ENCODE peak calls at places on chromosomes 4 and X, in ten cellular contexts. One of them, this sample, is unnamed.

GRCh38 chr4:113849771-113850170 is 88.2 kb upstream of the CAMK2D start:
- DNase-seq in GDM1: no peak
- DNase-seq in activated CD4-positive, alpha-beta T cell treated with anti-CD3 and anti-CD28 coated beads, Interleukin-2, amount 10 ng/mL, durations not matched to agents 7 days and 5 days: no peak
- DNase-seq in hepatic stellate cell: no peak
- DNase-seq in HCT116: no peak
- DNase-seq in osteocyte: no peak
- DNase-seq in NCI-H526 treated with DMSO at 0.1 percent for 48 hours: no peak
- DNase-seq in NCI-H82: no peak
- DNase-seq in GM18507: no peak
- DNase-seq in kidney: peak; percentile 49
- DNase-seq in this sample: no peak

GRCh38 chr4:126223784-126224407 is 909.1 kb downstream of the FAT4 start:
- DNase-seq in GDM1: no peak
- DNase-seq in activated CD4-positive, alpha-beta T cell treated with anti-CD3 and anti-CD28 coated beads, Interleukin-2, amount 10 ng/mL, durations not matched to agents 7 days and 5 days: no peak
- DNase-seq in hepatic stellate cell: no peak
- DNase-seq in HCT116: peak; percentile 29
- DNase-seq in osteocyte: no peak
- DNase-seq in NCI-H526 treated with DMSO at 0.1 percent for 48 hours: no peak
- DNase-seq in NCI-H82: peak; percentile 44
- DNase-seq in GM18507: no peak
- DNase-seq in kidney: no peak
- DNase-seq in this sample: peak; percentile 17

GRCh38 chr4:102318105-102318504 is 27.2 kb downstream of the SLC39A8 start:
- DNase-seq in GDM1: no peak
- DNase-seq in activated CD4-positive, alpha-beta T cell treated with anti-CD3 and anti-CD28 coated beads, Interleukin-2, amount 10 ng/mL, durations not matched to agents 7 days and 5 days: no peak
- DNase-seq in hepatic stellate cell: no peak
- DNase-seq in HCT116: no peak
- DNase-seq in osteocyte: no peak
- DNase-seq in NCI-H526 treated with DMSO at 0.1 percent for 48 hours: no peak
- DNase-seq in NCI-H82: no peak
- DNase-seq in GM18507: no peak
- DNase-seq in kidney: no peak
- DNase-seq in this sample: no peak

GRCh38 chr4:87884976-87885574 is 52.3 kb downstream of the MEPE start:
- DNase-seq in GDM1: no peak
- DNase-seq in activated CD4-positive, alpha-beta T cell treated with anti-CD3 and anti-CD28 coated beads, Interleukin-2, amount 10 ng/mL, durations not matched to agents 7 days and 5 days: no peak
- DNase-seq in hepatic stellate cell: no peak
- DNase-seq in HCT116: no peak
- DNase-seq in osteocyte: no peak
- DNase-seq in NCI-H526 treated with DMSO at 0.1 percent for 48 hours: no peak
- DNase-seq in NCI-H82: no peak
- DNase-seq in GM18507: no peak
- DNase-seq in kidney: no peak
- DNase-seq in this sample: no peak

GRCh38 chr4:2925931-2926860 is 37.0 kb downstream of the NOP14 start:
- DNase-seq in GDM1: no peak
- DNase-seq in activated CD4-positive, alpha-beta T cell treated with anti-CD3 and anti-CD28 coated beads, Interleukin-2, amount 10 ng/mL, durations not matched to agents 7 days and 5 days: no peak
- DNase-seq in hepatic stellate cell: no peak
- DNase-seq in HCT116: no peak
- DNase-seq in osteocyte: no peak
- DNase-seq in NCI-H526 treated with DMSO at 0.1 percent for 48 hours: no peak
- DNase-seq in NCI-H82: no peak
- DNase-seq in GM18507: no peak
- DNase-seq in kidney: peak; percentile 75
- DNase-seq in this sample: no peak

GRCh38 chr4:76195326-76195725 is 18.3 kb downstream of the SCARB2 start:
- DNase-seq in GDM1: no peak
- DNase-seq in activated CD4-positive, alpha-beta T cell treated with anti-CD3 and anti-CD28 coated beads, Interleukin-2, amount 10 ng/mL, durations not matched to agents 7 days and 5 days: no peak
- DNase-seq in hepatic stellate cell: no peak
- DNase-seq in HCT116: no peak
- DNase-seq in osteocyte: no peak
- DNase-seq in NCI-H526 treated with DMSO at 0.1 percent for 48 hours: no peak
- DNase-seq in NCI-H82: no peak
- DNase-seq in GM18507: no peak
- DNase-seq in kidney: no peak
- DNase-seq in this sample: no peak

GRCh38 chrX:65985922-65986588 is 53.8 kb downstream of the VSIG4 start:
- DNase-seq in GDM1: peak; percentile 85
- DNase-seq in activated CD4-positive, alpha-beta T cell treated with anti-CD3 and anti-CD28 coated beads, Interleukin-2, amount 10 ng/mL, durations not matched to agents 7 days and 5 days: peak; percentile 60
- DNase-seq in hepatic stellate cell: peak; percentile 21
- DNase-seq in HCT116: peak; percentile 57
- DNase-seq in osteocyte: no peak
- DNase-seq in NCI-H526 treated with DMSO at 0.1 percent for 48 hours: no peak
- DNase-seq in NCI-H82: peak; percentile 74
- DNase-seq in GM18507: no peak
- DNase-seq in kidney: no peak
- DNase-seq in this sample: peak; percentile 63

GRCh38 chrX:78945186-78945912 is at the start of gene P2RY10:
- DNase-seq in GDM1: peak; percentile 32
- DNase-seq in activated CD4-positive, alpha-beta T cell treated with anti-CD3 and anti-CD28 coated beads, Interleukin-2, amount 10 ng/mL, durations not matched to agents 7 days and 5 days: peak; percentile 41
- DNase-seq in hepatic stellate cell: no peak
- DNase-seq in HCT116: no peak
- DNase-seq in osteocyte: no peak
- DNase-seq in NCI-H526 treated with DMSO at 0.1 percent for 48 hours: no peak
- DNase-seq in NCI-H82: no peak
- DNase-seq in GM18507: no peak
- DNase-seq in kidney: no peak
- DNase-seq in this sample: no peak

GRCh38 chr4:123352240-123352945 is 44.2 kb upstream of the SPRY1 start:
- DNase-seq in GDM1: no peak
- DNase-seq in activated CD4-positive, alpha-beta T cell treated with anti-CD3 and anti-CD28 coated beads, Interleukin-2, amount 10 ng/mL, durations not matched to agents 7 days and 5 days: no peak
- DNase-seq in hepatic stellate cell: no peak
- DNase-seq in HCT116: no peak
- DNase-seq in osteocyte: no peak
- DNase-seq in NCI-H526 treated with DMSO at 0.1 percent for 48 hours: no peak
- DNase-seq in NCI-H82: no peak
- DNase-seq in GM18507: no peak
- DNase-seq in kidney: no peak
- DNase-seq in this sample: peak; percentile 51

GRCh38 chrX:120260369-120260768 is 9.8 kb downstream of the ZBTB33 start:
- DNase-seq in GDM1: no peak
- DNase-seq in activated CD4-positive, alpha-beta T cell treated with anti-CD3 and anti-CD28 coated beads, Interleukin-2, amount 10 ng/mL, durations not matched to agents 7 days and 5 days: no peak
- DNase-seq in hepatic stellate cell: no peak
- DNase-seq in HCT116: no peak
- DNase-seq in osteocyte: no peak
- DNase-seq in NCI-H526 treated with DMSO at 0.1 percent for 48 hours: peak; percentile 77
- DNase-seq in NCI-H82: no peak
- DNase-seq in GM18507: no peak
- DNase-seq in kidney: no peak
- DNase-seq in this sample: no peak

GRCh38 chr4:113620032-113620431 is 141.5 kb downstream of the CAMK2D start:
- DNase-seq in GDM1: no peak
- DNase-seq in activated CD4-positive, alpha-beta T cell treated with anti-CD3 and anti-CD28 coated beads, Interleukin-2, amount 10 ng/mL, durations not matched to agents 7 days and 5 days: no peak
- DNase-seq in hepatic stellate cell: no peak
- DNase-seq in HCT116: no peak
- DNase-seq in osteocyte: no peak
- DNase-seq in NCI-H526 treated with DMSO at 0.1 percent for 48 hours: no peak
- DNase-seq in NCI-H82: no peak
- DNase-seq in GM18507: no peak
- DNase-seq in kidney: no peak
- DNase-seq in this sample: no peak

GRCh38 chr4:41448935-41449334 is 89.0 kb upstream of the LIMCH1 start:
- DNase-seq in GDM1: no peak
- DNase-seq in activated CD4-positive, alpha-beta T cell treated with anti-CD3 and anti-CD28 coated beads, Interleukin-2, amount 10 ng/mL, durations not matched to agents 7 days and 5 days: no peak
- DNase-seq in hepatic stellate cell: no peak
- DNase-seq in HCT116: no peak
- DNase-seq in osteocyte: no peak
- DNase-seq in NCI-H526 treated with DMSO at 0.1 percent for 48 hours: no peak
- DNase-seq in NCI-H82: no peak
- DNase-seq in GM18507: no peak
- DNase-seq in kidney: no peak
- DNase-seq in this sample: no peak

GRCh38 chr4:3747582-3747906 is 18.6 kb upstream of the ADRA2C start:
- DNase-seq in GDM1: no peak
- DNase-seq in activated CD4-positive, alpha-beta T cell treated with anti-CD3 and anti-CD28 coated beads, Interleukin-2, amount 10 ng/mL, durations not matched to agents 7 days and 5 days: no peak
- DNase-seq in hepatic stellate cell: no peak
- DNase-seq in HCT116: no peak
- DNase-seq in osteocyte: no peak
- DNase-seq in NCI-H526 treated with DMSO at 0.1 percent for 48 hours: no peak
- DNase-seq in NCI-H82: peak; percentile 15
- DNase-seq in GM18507: no peak
- DNase-seq in kidney: no peak
- DNase-seq in this sample: peak; percentile 31

GRCh38 chrX:16476692-16477091 is 173.3 kb upstream of the S100G start:
- DNase-seq in GDM1: no peak
- DNase-seq in activated CD4-positive, alpha-beta T cell treated with anti-CD3 and anti-CD28 coated beads, Interleukin-2, amount 10 ng/mL, durations not matched to agents 7 days and 5 days: no peak
- DNase-seq in hepatic stellate cell: no peak
- DNase-seq in HCT116: no peak
- DNase-seq in osteocyte: no peak
- DNase-seq in NCI-H526 treated with DMSO at 0.1 percent for 48 hours: no peak
- DNase-seq in NCI-H82: no peak
- DNase-seq in GM18507: no peak
- DNase-seq in kidney: no peak
- DNase-seq in this sample: no peak

GRCh38 chr4:138864961-138865720 is 150.4 kb upstream of the NOCT start:
- DNase-seq in GDM1: no peak
- DNase-seq in activated CD4-positive, alpha-beta T cell treated with anti-CD3 and anti-CD28 coated beads, Interleukin-2, amount 10 ng/mL, durations not matched to agents 7 days and 5 days: no peak
- DNase-seq in hepatic stellate cell: no peak
- DNase-seq in HCT116: no peak
- DNase-seq in osteocyte: no peak
- DNase-seq in NCI-H526 treated with DMSO at 0.1 percent for 48 hours: no peak
- DNase-seq in NCI-H82: peak; percentile 81
- DNase-seq in GM18507: no peak
- DNase-seq in kidney: no peak
- DNase-seq in this sample: no peak

GRCh38 chr4:14862881-14863280 is 139.4 kb upstream of the CPEB2 start:
- DNase-seq in GDM1: no peak
- DNase-seq in activated CD4-positive, alpha-beta T cell treated with anti-CD3 and anti-CD28 coated beads, Interleukin-2, amount 10 ng/mL, durations not matched to agents 7 days and 5 days: no peak
- DNase-seq in hepatic stellate cell: no peak
- DNase-seq in HCT116: no peak
- DNase-seq in osteocyte: no peak
- DNase-seq in NCI-H526 treated with DMSO at 0.1 percent for 48 hours: no peak
- DNase-seq in NCI-H82: peak; percentile 80
- DNase-seq in GM18507: no peak
- DNase-seq in kidney: peak; percentile 74
- DNase-seq in this sample: no peak

GRCh38 chrX:22674947-22675346 is 324.8 kb upstream of the DDX53 start:
- DNase-seq in GDM1: no peak
- DNase-seq in activated CD4-positive, alpha-beta T cell treated with anti-CD3 and anti-CD28 coated beads, Interleukin-2, amount 10 ng/mL, durations not matched to agents 7 days and 5 days: no peak
- DNase-seq in hepatic stellate cell: no peak
- DNase-seq in HCT116: no peak
- DNase-seq in osteocyte: no peak
- DNase-seq in NCI-H526 treated with DMSO at 0.1 percent for 48 hours: no peak
- DNase-seq in NCI-H82: no peak
- DNase-seq in GM18507: no peak
- DNase-seq in kidney: no peak
- DNase-seq in this sample: no peak

GRCh38 chrX:19698691-19699090 is 183.4 kb upstream of the MAP3K15 start:
- DNase-seq in GDM1: no peak
- DNase-seq in activated CD4-positive, alpha-beta T cell treated with anti-CD3 and anti-CD28 coated beads, Interleukin-2, amount 10 ng/mL, durations not matched to agents 7 days and 5 days: no peak
- DNase-seq in hepatic stellate cell: no peak
- DNase-seq in HCT116: no peak
- DNase-seq in osteocyte: no peak
- DNase-seq in NCI-H526 treated with DMSO at 0.1 percent for 48 hours: no peak
- DNase-seq in NCI-H82: no peak
- DNase-seq in GM18507: no peak
- DNase-seq in kidney: no peak
- DNase-seq in this sample: no peak

GRCh38 chr4:99047710-99048109 is 40.9 kb downstream of the ADH5 start:
- DNase-seq in GDM1: no peak
- DNase-seq in activated CD4-positive, alpha-beta T cell treated with anti-CD3 and anti-CD28 coated beads, Interleukin-2, amount 10 ng/mL, durations not matched to agents 7 days and 5 days: no peak
- DNase-seq in hepatic stellate cell: no peak
- DNase-seq in HCT116: no peak
- DNase-seq in osteocyte: no peak
- DNase-seq in NCI-H526 treated with DMSO at 0.1 percent for 48 hours: no peak
- DNase-seq in NCI-H82: no peak
- DNase-seq in GM18507: no peak
- DNase-seq in kidney: no peak
- DNase-seq in this sample: no peak

GRCh38 chrX:6550999-6551398 is 16.1 kb upstream of the VCX3A start:
- DNase-seq in GDM1: no peak
- DNase-seq in activated CD4-positive, alpha-beta T cell treated with anti-CD3 and anti-CD28 coated beads, Interleukin-2, amount 10 ng/mL, durations not matched to agents 7 days and 5 days: no peak
- DNase-seq in hepatic stellate cell: no peak
- DNase-seq in HCT116: no peak
- DNase-seq in osteocyte: no peak
- DNase-seq in NCI-H526 treated with DMSO at 0.1 percent for 48 hours: no peak
- DNase-seq in NCI-H82: no peak
- DNase-seq in GM18507: no peak
- DNase-seq in kidney: no peak
- DNase-seq in this sample: no peak

GRCh38 chrX:53281321-53281822 is at the start of gene IQSEC2:
- DNase-seq in GDM1: no peak
- DNase-seq in activated CD4-positive, alpha-beta T cell treated with anti-CD3 and anti-CD28 coated beads, Interleukin-2, amount 10 ng/mL, durations not matched to agents 7 days and 5 days: no peak
- DNase-seq in hepatic stellate cell: peak; percentile 81
- DNase-seq in HCT116: peak; percentile 48
- DNase-seq in osteocyte: peak; percentile 90
- DNase-seq in NCI-H526 treated with DMSO at 0.1 percent for 48 hours: no peak
- DNase-seq in NCI-H82: peak; percentile 70
- DNase-seq in GM18507: no peak
- DNase-seq in kidney: peak; percentile 96
- DNase-seq in this sample: no peak

GRCh38 chrX:129655547-129656248 is 942 bp upstream of the APLN start:
- DNase-seq in GDM1: no peak
- DNase-seq in activated CD4-positive, alpha-beta T cell treated with anti-CD3 and anti-CD28 coated beads, Interleukin-2, amount 10 ng/mL, durations not matched to agents 7 days and 5 days: peak; percentile 29
- DNase-seq in hepatic stellate cell: no peak
- DNase-seq in HCT116: no peak
- DNase-seq in osteocyte: peak; percentile 63
- DNase-seq in NCI-H526 treated with DMSO at 0.1 percent for 48 hours: peak; percentile 19
- DNase-seq in NCI-H82: peak; percentile 51
- DNase-seq in GM18507: no peak
- DNase-seq in kidney: no peak
- DNase-seq in this sample: no peak

GRCh38 chr4:174521800-174522182 is 497 bp downstream of the HPGD start:
- DNase-seq in GDM1: peak; percentile 31
- DNase-seq in activated CD4-positive, alpha-beta T cell treated with anti-CD3 and anti-CD28 coated beads, Interleukin-2, amount 10 ng/mL, durations not matched to agents 7 days and 5 days: peak; percentile 25
- DNase-seq in hepatic stellate cell: no peak
- DNase-seq in HCT116: no peak
- DNase-seq in osteocyte: no peak
- DNase-seq in NCI-H526 treated with DMSO at 0.1 percent for 48 hours: peak; percentile 45
- DNase-seq in NCI-H82: peak; percentile 34
- DNase-seq in GM18507: no peak
- DNase-seq in kidney: no peak
- DNase-seq in this sample: no peak

GRCh38 chr4:6658635-6659075 is 18.2 kb downstream of the MRFAP1 start:
- DNase-seq in GDM1: no peak
- DNase-seq in activated CD4-positive, alpha-beta T cell treated with anti-CD3 and anti-CD28 coated beads, Interleukin-2, amount 10 ng/mL, durations not matched to agents 7 days and 5 days: peak; percentile 21
- DNase-seq in hepatic stellate cell: peak; percentile 54
- DNase-seq in HCT116: no peak
- DNase-seq in osteocyte: no peak
- DNase-seq in NCI-H526 treated with DMSO at 0.1 percent for 48 hours: no peak
- DNase-seq in NCI-H82: no peak
- DNase-seq in GM18507: no peak
- DNase-seq in kidney: peak; percentile 84
- DNase-seq in this sample: no peak

GRCh38 chr4:8709729-8710360 is 117.3 kb downstream of the CPZ start:
- DNase-seq in GDM1: no peak
- DNase-seq in activated CD4-positive, alpha-beta T cell treated with anti-CD3 and anti-CD28 coated beads, Interleukin-2, amount 10 ng/mL, durations not matched to agents 7 days and 5 days: no peak
- DNase-seq in hepatic stellate cell: no peak
- DNase-seq in HCT116: no peak
- DNase-seq in osteocyte: peak; percentile 80
- DNase-seq in NCI-H526 treated with DMSO at 0.1 percent for 48 hours: no peak
- DNase-seq in NCI-H82: no peak
- DNase-seq in GM18507: no peak
- DNase-seq in kidney: peak; percentile 48
- DNase-seq in this sample: no peak

GRCh38 chrX:48956728-48957414 is 536 bp downstream of the OTUD5 start:
- DNase-seq in GDM1: no peak
- DNase-seq in activated CD4-positive, alpha-beta T cell treated with anti-CD3 and anti-CD28 coated beads, Interleukin-2, amount 10 ng/mL, durations not matched to agents 7 days and 5 days: peak; percentile 32
- DNase-seq in hepatic stellate cell: no peak
- DNase-seq in HCT116: no peak
- DNase-seq in osteocyte: no peak
- DNase-seq in NCI-H526 treated with DMSO at 0.1 percent for 48 hours: no peak
- DNase-seq in NCI-H82: no peak
- DNase-seq in GM18507: no peak
- DNase-seq in kidney: peak; percentile 82
- DNase-seq in this sample: peak; percentile 49

GRCh38 chr4:125115941-125116340 is 198.8 kb upstream of the FAT4 start:
- DNase-seq in GDM1: no peak
- DNase-seq in activated CD4-positive, alpha-beta T cell treated with anti-CD3 and anti-CD28 coated beads, Interleukin-2, amount 10 ng/mL, durations not matched to agents 7 days and 5 days: no peak
- DNase-seq in hepatic stellate cell: no peak
- DNase-seq in HCT116: no peak
- DNase-seq in osteocyte: no peak
- DNase-seq in NCI-H526 treated with DMSO at 0.1 percent for 48 hours: no peak
- DNase-seq in NCI-H82: no peak
- DNase-seq in GM18507: no peak
- DNase-seq in kidney: no peak
- DNase-seq in this sample: peak; percentile 77

GRCh38 chrX:11214346-11215190 is 78.6 kb upstream of the AMELX start:
- DNase-seq in GDM1: no peak
- DNase-seq in activated CD4-positive, alpha-beta T cell treated with anti-CD3 and anti-CD28 coated beads, Interleukin-2, amount 10 ng/mL, durations not matched to agents 7 days and 5 days: no peak
- DNase-seq in hepatic stellate cell: no peak
- DNase-seq in HCT116: no peak
- DNase-seq in osteocyte: no peak
- DNase-seq in NCI-H526 treated with DMSO at 0.1 percent for 48 hours: no peak
- DNase-seq in NCI-H82: no peak
- DNase-seq in GM18507: no peak
- DNase-seq in kidney: peak; percentile 65
- DNase-seq in this sample: no peak

This sample was measured in lung microvascular endothelial cell.